ENCODE peak calls at places on chromosomes 12 and 14, in six cellular contexts. O is GM12878, J is K562, B is H1, S is HepG2, N is SK-N-SH. U is an unnamed sample.

GRCh38 chr12:31732926-31733548 is 4.2 kb upstream of the AMN1 start:
- DNase-seq in O (peak; percentile 64), J (peak; percentile 62), B (no peak), S (peak; percentile 70), N (no peak), U (peak; percentile 56)

GRCh38 chr12:29943683-29944082 is 159.9 kb upstream of the TMTC1 start:
- DNase-seq in O (no peak), J (no peak), B (no peak), S (no peak), N (no peak), U (no peak)

GRCh38 chr12:113190761-113191160 is 5.2 kb downstream of the RITA1 start:
- DNase-seq in O (no peak), J (peak; percentile 91), B (no peak), S (peak; percentile 43), N (peak; percentile 84), U (no peak)

GRCh38 chr14:45426685-45427282 is 173.8 kb upstream of the MIS18BP1 start:
- DNase-seq in O (peak; percentile 4), J (peak; percentile 9), B (peak; percentile 7), S (peak; percentile 49), N (peak; percentile 10), U (peak; percentile 20)

GRCh38 chr12:122985590-122986257 is 5.2 kb downstream of the ARL6IP4 start:
- DNase-seq in O (no peak), J (no peak), B (no peak), S (no peak), N (no peak), U (no peak)

GRCh38 chr12:22731231-22731630 is 106.3 kb downstream of the ETNK1 start:
- DNase-seq in O (no peak), J (no peak), B (no peak), S (no peak), N (no peak), U (no peak)

GRCh38 chr12:66035289-66035961 is 95.1 kb downstream of the LLPH start:
- DNase-seq in O (no peak), J (peak; percentile 7), B (no peak), S (peak; percentile 42), N (no peak), U (peak; percentile 6)

GRCh38 chr12:18158774-18159557 is 69.0 kb upstream of the RERGL start:
- DNase-seq in O (no peak), J (peak; percentile 12), B (no peak), S (peak; percentile 35), N (peak; percentile 15), U (peak; percentile 42)

GRCh38 chr14:32311294-32312009 is 17.6 kb upstream of the AKAP6 start:
- DNase-seq in O (no peak), J (no peak), B (no peak), S (peak; percentile 36), N (no peak), U (no peak)

GRCh38 chr14:24263848-24264247 is 871 bp upstream of the TGM1 start:
- DNase-seq in O (no peak), J (no peak), B (no peak), S (no peak), N (no peak), U (no peak)

GRCh38 chr14:91511014-91511466 is 930 bp upstream of the PPP4R3A start:
- DNase-seq in O (no peak), J (peak; percentile 11), B (no peak), S (peak; percentile 5), N (peak; percentile 40), U (no peak)

GRCh38 chr12:129393357-129393937 is 510.4 kb downstream of the TMEM132D start:
- DNase-seq in O (no peak), J (no peak), B (no peak), S (no peak), N (no peak), U (no peak)

GRCh38 chr12:32332446-32332845 is 66.9 kb upstream of the FGD4 start:
- DNase-seq in O (no peak), J (no peak), B (no peak), S (no peak), N (no peak), U (no peak)

GRCh38 chr14:93183596-93184317 is 940 bp downstream of the MOAP1 start:
- DNase-seq in O (no peak), J (no peak), B (no peak), S (no peak), N (peak; percentile 8), U (no peak)

DNA sequence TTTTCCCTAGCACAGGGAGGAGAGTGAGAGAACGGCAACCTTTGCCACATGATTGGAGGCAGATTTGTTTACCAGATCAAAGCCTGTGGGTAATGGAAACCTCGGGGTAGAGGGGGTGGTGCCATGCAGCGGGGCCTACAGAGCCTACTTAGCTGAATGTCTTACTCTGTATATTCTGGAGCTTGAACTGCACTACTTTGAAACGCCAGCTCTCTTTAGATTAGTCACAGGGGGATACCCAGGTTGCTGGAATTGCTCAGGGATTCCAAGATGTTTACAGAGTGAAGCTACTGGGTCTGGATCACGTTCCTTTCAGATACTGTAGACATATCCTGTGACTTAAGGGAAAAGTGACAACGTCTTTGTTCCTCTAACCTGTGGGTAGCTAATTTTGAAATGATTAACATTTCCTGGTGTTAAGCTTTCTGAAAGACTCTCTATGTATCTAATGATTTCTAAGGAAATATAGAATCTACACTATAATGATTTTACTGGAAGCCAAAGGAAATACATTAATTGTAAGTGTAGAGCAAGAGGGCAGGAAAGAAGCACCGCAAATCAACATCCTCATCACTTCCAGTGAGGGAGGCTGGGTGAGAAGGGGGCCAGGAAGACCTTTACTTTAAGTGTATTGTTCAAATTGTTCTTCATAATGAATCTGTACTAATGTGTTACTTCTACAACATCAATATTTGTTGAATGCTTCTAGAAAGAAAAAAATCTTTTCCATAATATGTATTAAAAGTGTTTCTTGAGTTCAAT is 65.5 kb upstream of the DACT1 start:
- DNase-seq in O (no peak), J (no peak), B (no peak), S (peak; percentile 4), N (no peak), U (no peak)
- TF ChIP-seq GABPA in O (no peak), J (no peak), B (no peak), S (no peak), N (no peak), U (no peak)

DNA sequence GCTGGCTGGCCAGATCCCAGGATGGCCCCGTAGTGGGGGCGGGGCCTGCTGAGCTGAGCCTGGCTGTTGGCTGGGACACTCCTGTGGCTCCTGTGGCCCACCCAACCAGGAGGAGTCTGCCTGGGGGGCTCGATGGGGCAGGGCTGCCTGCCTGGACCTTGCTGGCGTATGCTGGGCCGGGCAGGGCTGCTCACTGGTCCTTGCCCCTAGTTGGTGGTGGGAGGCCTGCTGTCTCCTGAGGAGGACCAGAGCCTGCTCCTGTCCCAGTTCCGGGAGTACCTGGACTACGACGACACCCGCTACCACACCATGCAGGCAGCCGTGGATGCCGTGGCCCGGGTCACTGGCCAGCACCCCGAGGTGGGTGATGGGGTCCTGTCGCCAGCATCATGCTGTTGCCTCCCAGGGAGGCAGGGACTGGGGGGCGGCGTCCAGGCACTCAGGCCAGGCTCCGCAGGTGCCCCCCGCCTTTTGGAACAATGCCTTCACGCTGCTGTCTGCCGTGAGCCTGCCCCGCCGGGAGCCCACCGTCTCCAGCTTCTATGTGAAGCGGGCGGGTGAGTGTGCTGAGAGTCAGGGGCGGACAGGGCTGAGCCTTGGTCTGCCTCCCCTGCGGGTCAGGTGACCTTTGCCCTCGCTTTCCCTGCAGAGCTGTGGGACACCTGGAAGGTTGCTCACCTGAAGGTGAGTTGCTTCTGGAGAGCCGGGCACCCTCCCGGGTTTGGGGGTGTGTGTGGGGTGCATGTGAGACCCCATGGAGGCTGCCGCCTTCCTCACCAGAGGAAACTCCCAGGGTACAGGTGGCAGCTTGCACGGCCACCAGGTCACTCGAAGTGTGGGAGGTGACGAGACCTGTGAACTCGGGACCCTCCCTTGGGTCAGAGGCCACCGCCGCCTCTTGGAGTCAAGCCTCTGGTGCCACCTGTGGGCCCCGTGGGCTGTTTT is 3.4 kb downstream of the NOC4L start:
- DNase-seq in O (no peak), J (no peak), B (no peak), S (no peak), N (peak; percentile 13), U (no peak)
- TF ChIP-seq GABPA in O (no peak), J (no peak), B (no peak), S (no peak), N (no peak), U (no peak)

DNA sequence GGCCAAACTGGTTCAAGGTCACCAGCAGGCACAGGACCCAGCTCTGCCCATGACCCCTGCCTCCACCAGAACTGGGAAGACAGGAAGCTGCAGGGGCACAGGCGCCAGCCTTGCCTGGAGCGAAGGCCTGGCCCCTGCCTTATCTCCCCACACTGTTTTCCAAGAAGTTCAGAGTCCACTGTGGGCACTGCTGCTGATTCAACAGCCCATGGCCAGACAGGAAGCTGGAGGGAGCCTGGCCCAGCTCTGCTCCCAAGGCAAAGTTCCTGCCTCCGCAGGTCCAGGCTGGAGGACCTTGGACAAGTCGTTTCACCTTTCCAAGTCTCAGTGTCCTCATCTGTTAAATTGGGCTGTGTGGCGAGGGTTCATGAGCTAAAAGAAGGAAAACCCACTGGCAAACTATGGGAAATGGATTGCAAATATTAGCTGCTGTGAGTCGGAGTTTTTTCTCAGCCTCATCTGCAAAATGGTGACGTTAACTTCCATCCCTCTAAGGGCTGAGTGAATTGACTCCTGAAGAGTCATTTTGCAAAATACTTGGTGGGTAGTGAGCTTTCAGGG is 1.2 kb downstream of the PHETA1 start:
- DNase-seq in O (no peak), J (no peak), B (no peak), S (peak; percentile 91), N (peak; percentile 76), U (no peak)
- TF ChIP-seq GABPA in O (no peak), J (no peak), B (no peak), S (peak; percentile 75), N (no peak), U (no peak)

GRCh38 chr12:6167327-6168280 is 32.6 kb upstream of the CD9 start:
- DNase-seq in O (peak; percentile 62), J (peak; percentile 70), B (no peak), S (peak; percentile 30), N (no peak), U (peak; percentile 82)
- TF ChIP-seq GABPA in O (no peak), J (peak; percentile 49), B (no peak), S (no peak), N (no peak), U (no peak)

GRCh38 chr12:25123126-25123525 is 71.8 kb downstream of the DNAI7 start:
- DNase-seq in O (no peak), J (no peak), B (no peak), S (no peak), N (no peak), U (no peak)

GRCh38 chr12:25124493-25124892 is 70.5 kb downstream of the DNAI7 start:
- DNase-seq in O (no peak), J (no peak), B (no peak), S (no peak), N (no peak), U (no peak)

GRCh38 chr12:25119020-25119419 is 75.9 kb downstream of the DNAI7 start:
- DNase-seq in O (no peak), J (no peak), B (no peak), S (no peak), N (no peak), U (no peak)

GRCh38 chr12:25121110-25121509 is 73.8 kb downstream of the DNAI7 start:
- DNase-seq in O (no peak), J (no peak), B (no peak), S (no peak), N (no peak), U (no peak)

GRCh38 chr12:25121916-25122315 is 73.0 kb downstream of the DNAI7 start:
- DNase-seq in O (no peak), J (no peak), B (no peak), S (no peak), N (no peak), U (no peak)
- TF ChIP-seq GABPA in O (no peak), J (no peak), B (no peak), S (no peak), N (no peak), U (no peak)

U was measured in HL-60.